ENCODE peak calls at places on chromosome 3, in eight cellular contexts. One of them, this sample, is unnamed.

GRCh38 chr3:64648927-64649906 is 38.6 kb downstream of the ADAMTS9 start:
- DNase-seq in tibial artery: no peak
- DNase-seq in heart right ventricle: no peak
- DNase-seq in KBM-7: no peak
- DNase-seq in Right ventricle myocardium superior: no peak
- DNase-seq in stimulated activated CD8-positive, alpha-beta memory T cell treated with anti-CD3 and anti-CD28 coated beads, Interleukin-15, amount 100 ng/mL, for 24 hours: no peak
- DNase-seq in kidney epithelial cell: no peak
- DNase-seq in cardiac muscle cell: no peak
- DNase-seq in this sample: no peak

GRCh38 chr3:78633626-78634025 is 1134.2 kb downstream of the ROBO1 start:
- DNase-seq in tibial artery: no peak
- DNase-seq in heart right ventricle: no peak
- DNase-seq in KBM-7: no peak
- DNase-seq in Right ventricle myocardium superior: no peak
- DNase-seq in stimulated activated CD8-positive, alpha-beta memory T cell treated with anti-CD3 and anti-CD28 coated beads, Interleukin-15, amount 100 ng/mL, for 24 hours: no peak
- DNase-seq in kidney epithelial cell: peak; percentile 37
- DNase-seq in cardiac muscle cell: no peak
- DNase-seq in this sample: no peak

GRCh38 chr3:109175411-109175810 is 38.9 kb downstream of the C3orf85 start:
- DNase-seq in tibial artery: no peak
- DNase-seq in heart right ventricle: no peak
- DNase-seq in KBM-7: no peak
- DNase-seq in Right ventricle myocardium superior: no peak
- DNase-seq in stimulated activated CD8-positive, alpha-beta memory T cell treated with anti-CD3 and anti-CD28 coated beads, Interleukin-15, amount 100 ng/mL, for 24 hours: no peak
- DNase-seq in kidney epithelial cell: no peak
- DNase-seq in cardiac muscle cell: no peak
- DNase-seq in this sample: no peak

GRCh38 chr3:46893763-46894162 is 16.2 kb downstream of the PTH1R start:
- DNase-seq in tibial artery: peak; percentile 60
- DNase-seq in heart right ventricle: no peak
- DNase-seq in KBM-7: no peak
- DNase-seq in Right ventricle myocardium superior: no peak
- DNase-seq in stimulated activated CD8-positive, alpha-beta memory T cell treated with anti-CD3 and anti-CD28 coated beads, Interleukin-15, amount 100 ng/mL, for 24 hours: no peak
- DNase-seq in kidney epithelial cell: no peak
- DNase-seq in cardiac muscle cell: no peak
- DNase-seq in this sample: peak; percentile 26

GRCh38 chr3:126034481-126035361 is 49.2 kb downstream of the SLC41A3 start:
- DNase-seq in tibial artery: peak; percentile 42
- DNase-seq in heart right ventricle: no peak
- DNase-seq in KBM-7: no peak
- DNase-seq in Right ventricle myocardium superior: no peak
- DNase-seq in stimulated activated CD8-positive, alpha-beta memory T cell treated with anti-CD3 and anti-CD28 coated beads, Interleukin-15, amount 100 ng/mL, for 24 hours: no peak
- DNase-seq in kidney epithelial cell: no peak
- DNase-seq in cardiac muscle cell: no peak
- DNase-seq in this sample: no peak

GRCh38 chr3:21587894-21588293 is 163.1 kb downstream of the ZNF385D start:
- DNase-seq in tibial artery: no peak
- DNase-seq in heart right ventricle: no peak
- DNase-seq in KBM-7: no peak
- DNase-seq in Right ventricle myocardium superior: no peak
- DNase-seq in stimulated activated CD8-positive, alpha-beta memory T cell treated with anti-CD3 and anti-CD28 coated beads, Interleukin-15, amount 100 ng/mL, for 24 hours: no peak
- DNase-seq in kidney epithelial cell: no peak
- DNase-seq in cardiac muscle cell: no peak
- DNase-seq in this sample: no peak

GRCh38 chr3:59456852-59457485 is 407.1 kb upstream of the CFAP20DC start:
- DNase-seq in tibial artery: no peak
- DNase-seq in heart right ventricle: no peak
- DNase-seq in KBM-7: no peak
- DNase-seq in Right ventricle myocardium superior: no peak
- DNase-seq in stimulated activated CD8-positive, alpha-beta memory T cell treated with anti-CD3 and anti-CD28 coated beads, Interleukin-15, amount 100 ng/mL, for 24 hours: no peak
- DNase-seq in kidney epithelial cell: no peak
- DNase-seq in cardiac muscle cell: no peak
- DNase-seq in this sample: no peak

GRCh38 chr3:71168043-71168720 is 415.3 kb downstream of the FOXP1 start:
- DNase-seq in tibial artery: no peak
- DNase-seq in heart right ventricle: peak; percentile 15
- DNase-seq in KBM-7: no peak
- DNase-seq in Right ventricle myocardium superior: no peak
- DNase-seq in stimulated activated CD8-positive, alpha-beta memory T cell treated with anti-CD3 and anti-CD28 coated beads, Interleukin-15, amount 100 ng/mL, for 24 hours: no peak
- DNase-seq in kidney epithelial cell: no peak
- DNase-seq in cardiac muscle cell: no peak
- DNase-seq in this sample: no peak

GRCh38 chr3:71421820-71422566 is 161.5 kb downstream of the FOXP1 start:
- DNase-seq in tibial artery: no peak
- DNase-seq in heart right ventricle: no peak
- DNase-seq in KBM-7: peak; percentile 68
- DNase-seq in Right ventricle myocardium superior: no peak
- DNase-seq in stimulated activated CD8-positive, alpha-beta memory T cell treated with anti-CD3 and anti-CD28 coated beads, Interleukin-15, amount 100 ng/mL, for 24 hours: no peak
- DNase-seq in kidney epithelial cell: no peak
- DNase-seq in cardiac muscle cell: no peak
- DNase-seq in this sample: no peak

GRCh38 chr3:190361791-190362190 is 26.2 kb upstream of the CLDN16 start:
- DNase-seq in tibial artery: no peak
- DNase-seq in heart right ventricle: no peak
- DNase-seq in KBM-7: no peak
- DNase-seq in Right ventricle myocardium superior: no peak
- DNase-seq in stimulated activated CD8-positive, alpha-beta memory T cell treated with anti-CD3 and anti-CD28 coated beads, Interleukin-15, amount 100 ng/mL, for 24 hours: no peak
- DNase-seq in kidney epithelial cell: no peak
- DNase-seq in cardiac muscle cell: no peak
- DNase-seq in this sample: no peak

GRCh38 chr3:145807990-145808389 is 353.0 kb downstream of the PLOD2 start:
- DNase-seq in tibial artery: no peak
- DNase-seq in heart right ventricle: peak; percentile 16
- DNase-seq in KBM-7: peak; percentile 37
- DNase-seq in Right ventricle myocardium superior: peak; percentile 34
- DNase-seq in stimulated activated CD8-positive, alpha-beta memory T cell treated with anti-CD3 and anti-CD28 coated beads, Interleukin-15, amount 100 ng/mL, for 24 hours: no peak
- DNase-seq in kidney epithelial cell: no peak
- DNase-seq in cardiac muscle cell: peak; percentile 21
- DNase-seq in this sample: peak; percentile 29

GRCh38 chr3:194740859-194741486 is 55.3 kb downstream of the FAM43A start:
- DNase-seq in tibial artery: no peak
- DNase-seq in heart right ventricle: no peak
- DNase-seq in KBM-7: no peak
- DNase-seq in Right ventricle myocardium superior: no peak
- DNase-seq in stimulated activated CD8-positive, alpha-beta memory T cell treated with anti-CD3 and anti-CD28 coated beads, Interleukin-15, amount 100 ng/mL, for 24 hours: no peak
- DNase-seq in kidney epithelial cell: peak; percentile 89
- DNase-seq in cardiac muscle cell: peak; percentile 44
- DNase-seq in this sample: no peak

GRCh38 chr3:9809239-9809614 is 835 bp upstream of the TTLL3 start:
- DNase-seq in tibial artery: no peak
- DNase-seq in heart right ventricle: no peak
- DNase-seq in KBM-7: no peak
- DNase-seq in Right ventricle myocardium superior: no peak
- DNase-seq in stimulated activated CD8-positive, alpha-beta memory T cell treated with anti-CD3 and anti-CD28 coated beads, Interleukin-15, amount 100 ng/mL, for 24 hours: no peak
- DNase-seq in kidney epithelial cell: no peak
- DNase-seq in cardiac muscle cell: no peak
- DNase-seq in this sample: no peak

GRCh38 chr3:138114431-138114918 is 933 bp downstream of the DZIP1L start:
- DNase-seq in tibial artery: no peak
- DNase-seq in heart right ventricle: peak; percentile 10
- DNase-seq in KBM-7: peak; percentile 30
- DNase-seq in Right ventricle myocardium superior: no peak
- DNase-seq in stimulated activated CD8-positive, alpha-beta memory T cell treated with anti-CD3 and anti-CD28 coated beads, Interleukin-15, amount 100 ng/mL, for 24 hours: no peak
- DNase-seq in kidney epithelial cell: no peak
- DNase-seq in cardiac muscle cell: peak; percentile 30
- DNase-seq in this sample: no peak

GRCh38 chr3:14647976-14648955 is 3.3 kb upstream of the CCDC174 start:
- DNase-seq in tibial artery: no peak
- DNase-seq in heart right ventricle: peak; percentile 20
- DNase-seq in KBM-7: peak; percentile 19
- DNase-seq in Right ventricle myocardium superior: peak; percentile 52
- DNase-seq in stimulated activated CD8-positive, alpha-beta memory T cell treated with anti-CD3 and anti-CD28 coated beads, Interleukin-15, amount 100 ng/mL, for 24 hours: no peak
- DNase-seq in kidney epithelial cell: no peak
- DNase-seq in cardiac muscle cell: no peak
- DNase-seq in this sample: peak; percentile 57